ENCODE peak calls at places on chromosome 7, in six cellular contexts. J is activated CD8-positive, alpha-beta memory T cell treated with anti-CD3 and anti-CD28 coated beads, Interleukin-2, amount 50 U/mL, for 4 hours; A is activated T-helper 1 cell treated with anti-CD3 and anti-CD28 coated beads, Interleukin-12 subunit alpha, Interleukin-12 subunit beta, Interleukin-2, Interleukin-4 antibody, amounts not matched to agents 30 ng/mL and 10 ng/mL and 1 ng/mL, durations not matched to agents 14 hours and 24 hours and 36 hours; B is K562; N is ecto neural progenitor cell; I is effector memory CD8-positive, alpha-beta T cell. R is an unnamed sample.
A peak's percentile ranks its signal among the peaks of the same experiment; 100 is the strongest.

GRCh38 chr7:43785425-43785824 is 26.9 kb downstream of the BLVRA start:
- DNase-seq in J (no peak), A (no peak), B (no peak), N (no peak), I (no peak), R (no peak)

GRCh38 chr7:1943326-1943725 is 273.2 kb downstream of the ELFN1 start:
- DNase-seq in J (no peak), A (peak; percentile 14), B (no peak), N (no peak), I (no peak), R (no peak)

GRCh38 chr7:114859477-114859876 is 62.4 kb upstream of the MDFIC start:
- DNase-seq in J (no peak), A (no peak), B (no peak), N (no peak), I (no peak), R (no peak)

GRCh38 chr7:1508277-1508758 is 4.1 kb upstream of the INTS1 start:
- DNase-seq in J (no peak), A (no peak), B (peak; percentile 59), N (no peak), I (no peak), R (no peak)

GRCh38 chr7:16616542-16616941 is 29.0 kb downstream of the ANKMY2 start:
- DNase-seq in J (no peak), A (no peak), B (no peak), N (no peak), I (no peak), R (no peak)

GRCh38 chr7:105618016-105618296 is 36.7 kb upstream of the EFCAB10 start:
- DNase-seq in J (no peak), A (no peak), B (no peak), N (no peak), I (no peak), R (no peak)

GRCh38 chr7:147570390-147570789 is 1020.2 kb upstream of the C7orf33 start:
- DNase-seq in J (no peak), A (no peak), B (no peak), N (no peak), I (no peak), R (no peak)

GRCh38 chr7:55194522-55194921 is 170.6 kb upstream of the LANCL2 start:
- DNase-seq in J (no peak), A (no peak), B (no peak), N (peak; percentile 32), I (no peak), R (no peak)

GRCh38 chr7:49398730-49399129 is 374.7 kb upstream of the VWC2 start:
- DNase-seq in J (no peak), A (no peak), B (no peak), N (no peak), I (no peak), R (no peak)

GRCh38 chr7:142300689-142301088 is 42.8 kb upstream of the PRSS58 start:
- DNase-seq in J (peak; percentile 33), A (no peak), B (peak; percentile 38), N (no peak), I (no peak), R (no peak)

GRCh38 chr7:3527496-3528124 is 226.6 kb downstream of the SDK1 start:
- DNase-seq in J (no peak), A (no peak), B (no peak), N (no peak), I (no peak), R (no peak)

GRCh38 chr7:150949971-150950491 is 28.1 kb downstream of the KCNH2 start:
- DNase-seq in J (peak; percentile 11), A (no peak), B (no peak), N (peak; percentile 46), I (no peak), R (no peak)

GRCh38 chr7:568681-569035 is 49.0 kb upstream of the PDGFA start:
- DNase-seq in J (no peak), A (no peak), B (no peak), N (no peak), I (no peak), R (no peak)

GRCh38 chr7:69728299-69728698 is 130.0 kb downstream of the AUTS2 start:
- DNase-seq in J (no peak), A (no peak), B (no peak), N (no peak), I (no peak), R (no peak)

GRCh38 chr7:76142861-76143260 is 58.8 kb upstream of the SRRM3 start:
- DNase-seq in J (no peak), A (peak; percentile 20), B (peak; percentile 71), N (no peak), I (no peak), R (peak; percentile 58)

GRCh38 chr7:105951597-105951996 is 11.5 kb upstream of the CDHR3 start:
- DNase-seq in J (no peak), A (no peak), B (no peak), N (no peak), I (no peak), R (no peak)

GRCh38 chr7:154450434-154450833 is 398.2 kb downstream of the DPP6 start:
- DNase-seq in J (no peak), A (no peak), B (no peak), N (no peak), I (no peak), R (no peak)

GRCh38 chr7:103962070-103962469 is 27.4 kb downstream of the RELN start:
- DNase-seq in J (no peak), A (no peak), B (no peak), N (no peak), I (no peak), R (no peak)

GRCh38 chr7:33716581-33717477 is 188.5 kb upstream of the BMPER start:
- DNase-seq in J (no peak), A (no peak), B (peak; percentile 26), N (no peak), I (no peak), R (peak; percentile 29)

GRCh38 chr7:151249034-151249731 is 689 bp upstream of the SMARCD3 start:
- DNase-seq in J (no peak), A (no peak), B (peak; percentile 56), N (no peak), I (no peak), R (peak; percentile 30)

GRCh38 chr7:150378853-150379589 is at the start of gene ZNF775:
- DNase-seq in J (peak; percentile 90), A (peak; percentile 93), B (peak; percentile 98), N (peak; percentile 97), I (peak; percentile 90), R (peak; percentile 92)

GRCh38 chr7:119720541-119720940 is 552.4 kb upstream of the KCND2 start:
- DNase-seq in J (no peak), A (no peak), B (peak; percentile 12), N (no peak), I (no peak), R (no peak)

GRCh38 chr7:108246227-108246837 is 116.2 kb upstream of the LAMB4 start:
- DNase-seq in J (no peak), A (no peak), B (peak; percentile 97), N (peak; percentile 53), I (no peak), R (no peak)

GRCh38 chr7:44307301-44307900 is 18.0 kb downstream of the CAMK2B start:
- DNase-seq in J (no peak), A (no peak), B (peak; percentile 18), N (peak; percentile 56), I (no peak), R (no peak)

GRCh38 chr7:91082854-91083495 is 181.3 kb upstream of the FZD1 start:
- DNase-seq in J (no peak), A (no peak), B (peak; percentile 8), N (no peak), I (no peak), R (no peak)

GRCh38 chr7:114047889-114048288 is 129.1 kb upstream of the PPP1R3A start:
- DNase-seq in J (no peak), A (no peak), B (no peak), N (no peak), I (no peak), R (no peak)

GRCh38 chr7:135772639-135773019 is 24.0 kb upstream of the FAM180A start:
- DNase-seq in J (no peak), A (no peak), B (no peak), N (no peak), I (no peak), R (no peak)

GRCh38 chr7:123692471-123692877 is 36.8 kb downstream of the LMOD2 start:
- DNase-seq in J (no peak), A (no peak), B (peak; percentile 55), N (peak; percentile 49), I (no peak), R (no peak)